ENCODE peak calls at places on chromosomes 7 and 10, in seven cellular contexts. Q is H1, V is T-helper 2 cell, O is epithelial cell of prostate, P is hepatocyte, Z is T-cell, Y is coronary artery. A is an unnamed sample.
A peak's percentile ranks its signal among the peaks of the same experiment; 100 is the strongest.

GRCh38 chr7:106119719-106120118 is 7.6 kb upstream of the SYPL1 start:
- DNase-seq in Q (no peak), V (no peak), O (no peak), P (no peak), Z (no peak), Y (no peak), A (no peak)

GRCh38 chr7:20201380-20201779 is 15.8 kb downstream of the MACC1 start:
- DNase-seq in Q (no peak), V (no peak), O (no peak), P (peak; percentile 35), Z (no peak), Y (no peak), A (no peak)

GRCh38 chr10:2881720-2882459 is 185.5 kb upstream of the PFKP start:
- DNase-seq in Q (no peak), V (no peak), O (no peak), P (no peak), Z (no peak), Y (no peak), A (no peak)

GRCh38 chr10:75003891-75004290 is 107.6 kb upstream of the SAMD8 start:
- DNase-seq in Q (no peak), V (no peak), O (no peak), P (no peak), Z (no peak), Y (no peak), A (no peak)

GRCh38 chr7:104299323-104299722 is 29.1 kb upstream of the LHFPL3 start:
- DNase-seq in Q (no peak), V (no peak), O (no peak), P (no peak), Z (no peak), Y (no peak), A (no peak)

GRCh38 chr7:18570890-18571478 is 75.4 kb downstream of the HDAC9 start:
- DNase-seq in Q (no peak), V (no peak), O (no peak), P (peak; percentile 40), Z (no peak), Y (no peak), A (no peak)

GRCh38 chr7:4748267-4748666 is 27.2 kb upstream of the AP5Z1 start:
- DNase-seq in Q (no peak), V (no peak), O (no peak), P (no peak), Z (no peak), Y (no peak), A (no peak)

GRCh38 chr10:1047937-1048336 is 982 bp downstream of the IDI1 start:
- DNase-seq in Q (no peak), V (no peak), O (no peak), P (no peak), Z (no peak), Y (no peak), A (no peak)

GRCh38 chr7:140330128-140330527 is 68.2 kb downstream of the SLC37A3 start:
- DNase-seq in Q (no peak), V (no peak), O (no peak), P (no peak), Z (no peak), Y (no peak), A (no peak)

GRCh38 chr10:119821172-119821571 is 51.5 kb downstream of the MCMBP start:
- DNase-seq in Q (no peak), V (no peak), O (no peak), P (no peak), Z (no peak), Y (no peak), A (no peak)

GRCh38 chr10:65355141-65355680 is 1570.6 kb upstream of the LRRTM3 start:
- DNase-seq in Q (no peak), V (no peak), O (no peak), P (no peak), Z (no peak), Y (no peak), A (no peak)

GRCh38 chr10:101260764-101261341 is 31.6 kb upstream of the LBX1 start:
- DNase-seq in Q (peak; percentile 73), V (no peak), O (no peak), P (no peak), Z (no peak), Y (no peak), A (no peak)

GRCh38 chr7:2688409-2689342 is 674 bp downstream of the AMZ1 start:
- DNase-seq in Q (peak; percentile 66), V (no peak), O (no peak), P (no peak), Z (no peak), Y (no peak), A (no peak)

GRCh38 chr7:139702313-139702731 is 75.5 kb downstream of the HIPK2 start:
- DNase-seq in Q (no peak), V (no peak), O (no peak), P (no peak), Z (no peak), Y (no peak), A (no peak)

GRCh38 chr10:71161429-71161828 is 50.9 kb upstream of the UNC5B start:
- DNase-seq in Q (no peak), V (no peak), O (no peak), P (no peak), Z (no peak), Y (no peak), A (no peak)

GRCh38 chr10:129104266-129105045 is 362.6 kb upstream of the MGMT start:
- DNase-seq in Q (no peak), V (no peak), O (no peak), P (no peak), Z (no peak), Y (no peak), A (no peak)

GRCh38 chr10:106982248-106982647 is 182.3 kb downstream of the SORCS1 start:
- DNase-seq in Q (no peak), V (no peak), O (no peak), P (no peak), Z (no peak), Y (no peak), A (no peak)

GRCh38 chr10:127196227-127196954 is at the start of gene INSYN2A:
- DNase-seq in Q (peak; percentile 76), V (no peak), O (no peak), P (peak; percentile 54), Z (no peak), Y (no peak), A (no peak)

GRCh38 chr7:1354661-1355567 is 104.4 kb downstream of the MICALL2 start:
- DNase-seq in Q (no peak), V (no peak), O (no peak), P (no peak), Z (no peak), Y (no peak), A (no peak)

GRCh38 chr10:90417466-90418210 is 440.2 kb downstream of the HTR7 start:
- DNase-seq in Q (no peak), V (no peak), O (no peak), P (no peak), Z (no peak), Y (no peak), A (no peak)

GRCh38 chr7:39526676-39527075 is 39.5 kb upstream of the YAE1 start:
- DNase-seq in Q (no peak), V (no peak), O (no peak), P (no peak), Z (no peak), Y (no peak), A (no peak)

GRCh38 chr7:148367701-148368475 is 222.7 kb upstream of the C7orf33 start:
- DNase-seq in Q (no peak), V (no peak), O (no peak), P (no peak), Z (no peak), Y (no peak), A (no peak)

GRCh38 chr7:150801242-150801945 is 825 bp downstream of the TMEM176A start:
- DNase-seq in Q (peak; percentile 65), V (no peak), O (no peak), P (no peak), Z (no peak), Y (peak; percentile 66), A (no peak)

GRCh38 chr7:46032936-46033335 is 111.9 kb upstream of the IGFBP3 start:
- DNase-seq in Q (no peak), V (no peak), O (peak; percentile 78), P (no peak), Z (no peak), Y (no peak), A (no peak)

GRCh38 chr7:110775046-110775445 is 315.9 kb upstream of the LRRN3 start:
- DNase-seq in Q (no peak), V (no peak), O (no peak), P (no peak), Z (no peak), Y (no peak), A (no peak)

GRCh38 chr10:104806791-104807190 is 165.7 kb downstream of the SORCS3 start:
- DNase-seq in Q (no peak), V (no peak), O (no peak), P (no peak), Z (no peak), Y (no peak), A (no peak)

GRCh38 chr7:87474533-87475358 is 734 bp downstream of the ABCB4 start:
- DNase-seq in Q (no peak), V (no peak), O (no peak), P (peak; percentile 25), Z (no peak), Y (no peak), A (no peak)

GRCh38 chr10:107914450-107915276 is 750.2 kb upstream of the SORCS1 start:
- DNase-seq in Q (peak; percentile 67), V (no peak), O (no peak), P (peak; percentile 50), Z (no peak), Y (no peak), A (no peak)

GRCh38 chr10:103551619-103552602 is 58.4 kb downstream of the NEURL1 start:
- DNase-seq in Q (no peak), V (no peak), O (no peak), P (no peak), Z (no peak), Y (no peak), A (no peak)

GRCh38 chr10:112394475-112394875 is 20.6 kb downstream of the ACSL5 start:
- DNase-seq in Q (no peak), V (no peak), O (no peak), P (peak; percentile 58), Z (no peak), Y (peak; percentile 28), A (no peak)

GRCh38 chr7:32887395-32887794 is 4.2 kb downstream of the KBTBD2 start:
- DNase-seq in Q (no peak), V (no peak), O (no peak), P (no peak), Z (no peak), Y (no peak), A (no peak)

GRCh38 chr10:113060221-113061053 is 110.4 kb downstream of the TCF7L2 start:
- DNase-seq in Q (no peak), V (no peak), O (no peak), P (peak; percentile 52), Z (no peak), Y (no peak), A (no peak)

GRCh38 chr10:111522141-111522540 is 445.3 kb downstream of the ADRA2A start:
- DNase-seq in Q (no peak), V (no peak), O (no peak), P (no peak), Z (no peak), Y (no peak), A (no peak)

GRCh38 chr7:129187681-129188371 is 607 bp upstream of the SMO start:
- DNase-seq in Q (no peak), V (no peak), O (no peak), P (no peak), Z (no peak), Y (no peak), A (no peak)

GRCh38 chr10:8365935-8366911 is 311.7 kb downstream of the GATA3 start:
- DNase-seq in Q (no peak), V (peak; percentile 47), O (peak; percentile 73), P (peak; percentile 84), Z (no peak), Y (no peak), A (no peak)

GRCh38 chr10:60986779-60987178 is 42.8 kb upstream of the RHOBTB1 start:
- DNase-seq in Q (no peak), V (no peak), O (no peak), P (no peak), Z (no peak), Y (no peak), A (no peak)

GRCh38 chr7:47202146-47202768 is 379.7 kb downstream of the TNS3 start:
- DNase-seq in Q (no peak), V (no peak), O (no peak), P (no peak), Z (no peak), Y (no peak), A (no peak)

GRCh38 chr7:150955519-150956394 is 22.4 kb downstream of the KCNH2 start:
- DNase-seq in Q (peak; percentile 63), V (no peak), O (no peak), P (peak; percentile 71), Z (no peak), Y (no peak), A (no peak)